ENCODE peak calls at places on chromosomes 12 and 14, in eight cellular contexts. U is esophagus muscularis mucosa; H is SW 1271; M is upper lobe of right lung; W is stimulated activated CD4-positive, alpha-beta T cell treated with anti-CD3 and anti-CD28 coated beads, Interleukin-2, amount 100 ng/mL, for 48 hours; Z is lung; N is MG63; J is fibroblast of pulmonary artery. D is an unnamed sample.

GRCh38 chr12:24955389-24955788 is 6.5 kb upstream of the BCAT1 start:
- DNase-seq in W (no peak), N (no peak), J (no peak), M (no peak), Z (no peak), H (no peak), U (no peak), D (no peak)

GRCh38 chr14:68890173-68890931 is 88.8 kb downstream of the ACTN1 start:
- DNase-seq in W (no peak), U (no peak), N (no peak), M (no peak), J (no peak), H (no peak), Z (no peak), D (no peak)

GRCh38 chr12:116125981-116126566 is 151.4 kb downstream of the MED13L start:
- DNase-seq in M (no peak), Z (no peak), H (no peak), W (no peak), U (no peak), N (peak), J (no peak), D (no peak)

GRCh38 chr14:25048170-25049126 is 1.5 kb downstream of the STXBP6 start:
- DNase-seq in H (no peak), U (no peak), M (no peak), W (no peak), N (peak), J (peak), Z (no peak), D (no peak)

GRCh38 chr12:60021235-60021634 is 425.4 kb downstream of the SLC16A7 start:
- DNase-seq in N (no peak), U (no peak), J (no peak), W (no peak), H (no peak), Z (no peak), M (no peak), D (no peak)

GRCh38 chr12:25051583-25052190 is 102.8 kb upstream of the BCAT1 start:
- DNase-seq in N (no peak), W (peak), H (no peak), J (no peak), M (no peak), Z (no peak), U (no peak), D (no peak)

GRCh38 chr14:55688566-55688965 is 108.6 kb downstream of the KTN1 start:
- DNase-seq in Z (no peak), N (peak), M (no peak), W (no peak), H (no peak), J (no peak), U (no peak), D (no peak)

GRCh38 chr12:32400866-32401265 is 1.5 kb downstream of the FGD4 start:
- DNase-seq in J (no peak), N (no peak), Z (no peak), W (no peak), M (no peak), H (no peak), U (no peak), D (no peak)

GRCh38 chr12:88208661-88209060 is 66.6 kb downstream of the TMTC3 start:
- DNase-seq in Z (no peak), J (no peak), M (no peak), N (no peak), U (no peak), W (no peak), H (no peak), D (no peak)

GRCh38 chr14:23487216-23487615 is 17.7 kb downstream of the NGDN start:
- DNase-seq in W (no peak), J (no peak), N (no peak), U (no peak), H (no peak), Z (no peak), M (no peak), D (no peak)

GRCh38 chr14:105844810-105845724 is 318.7 kb downstream of the TMEM121 start:
- DNase-seq in M (peak), Z (no peak), W (no peak), U (no peak), N (no peak), H (no peak), J (no peak), D (no peak)

GRCh38 chr12:68960162-68960501 is 27.2 kb upstream of the CPM start:
- DNase-seq in Z (no peak), H (no peak), M (no peak), N (no peak), U (no peak), W (no peak), J (peak), D (no peak)

GRCh38 chr12:71250186-71250585 is 92.4 kb upstream of the TSPAN8 start:
- DNase-seq in Z (no peak), M (no peak), H (no peak), N (no peak), U (no peak), J (no peak), W (no peak), D (no peak)

GRCh38 chr14:21987937-21988336 is 314.3 kb upstream of the OR4E1 start:
- DNase-seq in U (no peak), N (no peak), H (peak), M (no peak), Z (no peak), J (peak), W (no peak), D (no peak)

GRCh38 chr14:75433631-75434556 is 6.1 kb downstream of the JDP2 start:
- DNase-seq in W (no peak), M (no peak), H (no peak), U (no peak), Z (no peak), J (no peak), N (no peak), D (no peak)

GRCh38 chr12:46659844-46660243 is 166.0 kb downstream of the SLC38A4 start:
- DNase-seq in N (no peak), Z (no peak), U (no peak), M (no peak), J (peak), W (no peak), H (no peak), D (no peak)

GRCh38 chr12:85029456-85029855 is 6.6 kb downstream of the TSPAN19 start:
- DNase-seq in Z (no peak), M (no peak), H (peak), W (no peak), J (peak), N (no peak), U (no peak), D (no peak)

GRCh38 chr14:79571361-79571760 is 639.9 kb downstream of the DIO2 start:
- DNase-seq in J (peak), Z (no peak), U (no peak), W (no peak), N (no peak), H (no peak), M (no peak), D (no peak)

GRCh38 chr12:57619434-57620244 is 8.4 kb downstream of the ARHGEF25 start:
- DNase-seq in J (no peak), U (no peak), W (no peak), H (no peak), M (peak), N (no peak), Z (no peak), D (no peak)

GRCh38 chr14:90785474-90785873 is 30.8 kb downstream of the TTC7B start:
- DNase-seq in U (no peak), Z (peak), H (no peak), N (peak), M (no peak), J (peak), W (no peak), D (no peak)

GRCh38 chr14:87908591-87908990 is 84.4 kb downstream of the GALC start:
- DNase-seq in N (peak), H (no peak), J (no peak), Z (no peak), W (no peak), U (no peak), M (no peak), D (no peak)

GRCh38 chr12:85963322-85963721 is 89.2 kb downstream of the NTS start:
- DNase-seq in H (no peak), J (peak), Z (no peak), M (no peak), N (no peak), U (no peak), W (no peak), D (no peak)

GRCh38 chr12:22856120-22856699 is 231.2 kb downstream of the ETNK1 start:
- DNase-seq in H (peak), Z (no peak), J (peak), U (no peak), M (no peak), W (no peak), N (no peak), D (no peak)

GRCh38 chr14:106277503-106277902 is 751.1 kb downstream of the TMEM121 start:
- DNase-seq in U (no peak), W (no peak), H (peak), M (no peak), Z (no peak), N (no peak), J (no peak), D (no peak)

GRCh38 chr12:38160318-38161122 is 156.1 kb upstream of the ALG10B start:
- DNase-seq in N (no peak), W (no peak), U (peak), H (no peak), M (peak), Z (no peak), J (no peak), D (no peak)

GRCh38 chr14:70955543-70956480 is 48.6 kb downstream of the PCNX1 start:
- DNase-seq in U (no peak), W (no peak), Z (no peak), N (no peak), J (peak), M (no peak), H (no peak), D (no peak)

GRCh38 chr12:75550906-75551305 is 39.5 kb upstream of the KRR1 start:
- DNase-seq in M (no peak), U (no peak), W (no peak), H (no peak), Z (no peak), N (no peak), J (peak), D (no peak)

GRCh38 chr12:101967506-101967905 is 90.1 kb downstream of the DRAM1 start:
- DNase-seq in H (no peak), M (no peak), W (no peak), U (no peak), J (no peak), N (no peak), Z (no peak), D (no peak)

GRCh38 chr12:5262885-5263284 is 169.0 kb upstream of the NTF3 start:
- DNase-seq in J (no peak), Z (no peak), U (no peak), N (no peak), M (no peak), H (no peak), W (no peak), D (no peak)

GRCh38 chr12:69007858-69008314 is 74.9 kb upstream of the CPM start:
- DNase-seq in H (no peak), J (peak), U (no peak), M (no peak), Z (no peak), N (no peak), W (no peak), D (no peak)

GRCh38 chr14:77598366-77599050 is 17.9 kb downstream of the SPTLC2 start:
- DNase-seq in J (no peak), Z (no peak), M (no peak), W (no peak), H (no peak), N (no peak), U (no peak), D (no peak)